ENCODE peak calls at places on chromosome 3, in four cellular contexts. G, E, U and K are unnamed samples.

GRCh38 chr3:160412477-160412876 is 13.0 kb downstream of the SMC4 start:
- DNase-seq in U (no peak), G (no peak), E (no peak), K (no peak)

GRCh38 chr3:175046666-175047065 is 187.5 kb downstream of the NAALADL2 start:
- DNase-seq in U (no peak), G (no peak), E (no peak), K (no peak)

GRCh38 chr3:88852606-88853005 is 254.8 kb upstream of the EPHA3 start:
- DNase-seq in G (no peak), E (no peak), U (no peak), K (no peak)

GRCh38 chr3:66486646-66487045 is 14.2 kb downstream of the LRIG1 start:
- DNase-seq in U (no peak), G (no peak), E (no peak), K (no peak)

GRCh38 chr3:16912400-16913263 is 27.9 kb downstream of the PLCL2 start:
- DNase-seq in G (no peak), U (no peak), E (no peak), K (no peak)

GRCh38 chr3:183430325-183430957 is 2.0 kb upstream of the MCF2L2 start:
- DNase-seq in G (no peak), E (no peak), U (no peak), K (no peak)

GRCh38 chr3:106421928-106422327 is 553.1 kb upstream of the CBLB start:
- DNase-seq in U (no peak), G (no peak), E (no peak), K (no peak)

GRCh38 chr3:71926690-71927089 is 141.7 kb upstream of the PROK2 start:
- DNase-seq in G (no peak), U (no peak), E (peak), K (no peak)

GRCh38 chr3:150352931-150353330 is 55.2 kb upstream of the TSC22D2 start:
- DNase-seq in U (no peak), E (no peak), G (no peak), K (no peak)

GRCh38 chr3:184466413-184466960 is 86.6 kb downstream of the CHRD start:
- DNase-seq in U (no peak), E (no peak), G (no peak), K (no peak)

GRCh38 chr3:70854108-70854507 is 541.7 kb upstream of the MDFIC2 start:
- DNase-seq in G (no peak), U (no peak), E (no peak), K (no peak)

GRCh38 chr3:32816439-32817194 is 1.2 kb upstream of the TRIM71 start:
- DNase-seq in G (no peak), U (no peak), E (peak), K (no peak)

GRCh38 chr3:46970391-46971091 is 6.0 kb downstream of the CCDC12 start:
- DNase-seq in U (no peak), G (no peak), E (no peak), K (no peak)

GRCh38 chr3:188352196-188352927 is 198.4 kb downstream of the LPP start:
- DNase-seq in E (no peak), G (no peak), U (no peak), K (no peak)

GRCh38 chr3:99789322-99789721 is 28.3 kb upstream of the CMSS1 start:
- DNase-seq in G (no peak), U (no peak), E (peak), K (no peak)

GRCh38 chr3:150372320-150373118 is 35.6 kb upstream of the TSC22D2 start:
- DNase-seq in G (no peak), E (no peak), U (no peak), K (no peak)

GRCh38 chr3:186108106-186108940 is 566 bp downstream of the ETV5 start:
- DNase-seq in G (peak), U (no peak), E (peak), K (no peak)

GRCh38 chr3:154584041-154584440 is 154.1 kb upstream of the GPR149 start:
- DNase-seq in U (no peak), G (no peak), E (no peak), K (no peak)

GRCh38 chr3:51269466-51269865 is 115.6 kb upstream of the MANF start:
- DNase-seq in G (no peak), U (no peak), E (no peak), K (no peak)

GRCh38 chr3:186782542-186783069 is 771 bp upstream of the EIF4A2 start:
- DNase-seq in U (no peak), G (no peak), E (no peak), K (no peak)

GRCh38 chr3:42489937-42490227 is 12.6 kb upstream of the VIPR1 start:
- DNase-seq in G (no peak), U (no peak), E (no peak), K (no peak)

GRCh38 chr3:98359993-98360675 is 6.5 kb downstream of the OR5K4 start:
- DNase-seq in U (no peak), E (no peak), G (no peak), K (no peak)

GRCh38 chr3:88057650-88058321 is 1.0 kb downstream of the CGGBP1 start:
- DNase-seq in U (no peak), E (no peak), G (no peak), K (no peak)

GRCh38 chr3:71064976-71065763 is 518.4 kb downstream of the FOXP1 start:
- DNase-seq in U (peak), E (peak), G (peak), K (no peak)

GRCh38 chr3:196055683-196056270 is 26.1 kb downstream of the TFRC start:
- DNase-seq in G (no peak), U (no peak), E (no peak), K (no peak)

GRCh38 chr3:152737021-152737908 is 97.7 kb upstream of the P2RY1 start:
- DNase-seq in G (no peak), U (no peak), E (no peak), K (no peak)

GRCh38 chr3:129942296-129942695 is 32.2 kb upstream of the TRH start:
- DNase-seq in G (peak), E (peak), U (peak), K (no peak)